ENCODE peak calls at places on chromosomes 11 and 22, in eight cellular contexts. E is pons; H is stimulated activated CD8-positive, alpha-beta memory T cell treated with anti-CD3 and anti-CD28 coated beads, Interleukin-15, amount 100 ng/mL, for 1 hour; J is anterior cingulate cortex; X is HTR-8/SVneo; T is activated CD8-positive, alpha-beta memory T cell treated with anti-CD3 and anti-CD28 coated beads for 24 hours; K is HT-29; B is HS-5. A is an unnamed sample.

GRCh38 chr11:87286338-87286737 is 248.6 kb downstream of the TMEM135 start:
- DNase-seq in E (no peak), H (no peak), J (no peak), X (no peak), T (no peak), K (no peak), B (no peak), A (no peak)

GRCh38 chr22:28930357-28931007 is 47.1 kb downstream of the ZNRF3 start:
- DNase-seq in E (no peak), H (no peak), J (no peak), X (no peak), T (no peak), K (no peak), B (no peak), A (peak; percentile 92)

GRCh38 chr22:31230871-31231621 is 18.9 kb downstream of the LIMK2 start:
- DNase-seq in E (peak; percentile 85), H (peak; percentile 17), J (no peak), X (no peak), T (no peak), K (peak; percentile 50), B (no peak), A (peak; percentile 70)

GRCh38 chr11:13205446-13205845 is 72.1 kb upstream of the BMAL1 start:
- DNase-seq in E (peak; percentile 48), H (no peak), J (no peak), X (no peak), T (no peak), K (no peak), B (no peak), A (no peak)

GRCh38 chr11:35274909-35275807 is 136.2 kb downstream of the CD44 start:
- DNase-seq in E (peak; percentile 79), H (no peak), J (no peak), X (no peak), T (no peak), K (peak; percentile 89), B (no peak), A (peak; percentile 71)

GRCh38 chr11:27467181-27467913 is 5.2 kb downstream of the LGR4 start:
- DNase-seq in E (no peak), H (no peak), J (no peak), X (no peak), T (no peak), K (peak; percentile 35), B (no peak), A (no peak)

GRCh38 chr22:21660904-21661303 is 4.9 kb upstream of the PPIL2 start:
- DNase-seq in E (no peak), H (no peak), J (no peak), X (no peak), T (no peak), K (no peak), B (no peak), A (no peak)

GRCh38 chr11:78952188-78952587 is 377.5 kb upstream of the NARS2 start:
- DNase-seq in E (no peak), H (no peak), J (no peak), X (no peak), T (no peak), K (no peak), B (no peak), A (no peak)

GRCh38 chr11:69841859-69842698 is 22.9 kb upstream of the FGF3 start:
- DNase-seq in E (no peak), H (no peak), J (no peak), X (no peak), T (no peak), K (peak; percentile 63), B (no peak), A (no peak)

A was measured in thyroid gland.